ENCODE peak calls at places on chromosomes 12 and 14, in nine cellular contexts. P, V, D, X, C, A, M, U and B are unnamed samples.

GRCh38 chr14:77979666-77980351 is 179.9 kb downstream of the ADCK1 start:
- DNase-seq in D (no peak), A (no peak), V (no peak), C (peak), X (no peak), U (peak), P (no peak), M (peak), B (no peak)

GRCh38 chr12:4539167-4539870 is 629 bp downstream of the RAD51AP1 start:
- DNase-seq in M (no peak), U (no peak), C (no peak), V (no peak), X (no peak), A (no peak), P (no peak), D (no peak), B (no peak)

GRCh38 chr12:4107436-4107878 is 166.1 kb upstream of the CCND2 start:
- DNase-seq in A (peak), D (peak), C (no peak), V (no peak), X (no peak), U (peak), P (no peak), M (peak), B (no peak)

GRCh38 chr12:53496752-53497032 is 2.6 kb downstream of the MAP3K12 start:
- DNase-seq in X (no peak), A (no peak), D (no peak), C (no peak), U (no peak), M (no peak), V (no peak), P (no peak), B (no peak)

GRCh38 chr14:88277205-88277604 is 45.9 kb downstream of the KCNK10 start:
- DNase-seq in X (no peak), P (no peak), V (no peak), D (no peak), U (no peak), C (no peak), A (no peak), M (no peak), B (no peak)

GRCh38 chr12:66051361-66051760 is 79.2 kb downstream of the LLPH start:
- DNase-seq in U (peak), X (no peak), V (no peak), P (no peak), D (no peak), A (no peak), C (peak), M (no peak), B (no peak)

GRCh38 chr12:80565276-80565675 is 121.2 kb downstream of the PTPRQ start:
- DNase-seq in U (peak), X (no peak), M (no peak), A (peak), C (no peak), V (no peak), P (no peak), D (peak), B (no peak)

GRCh38 chr12:6532927-6533652 is 1.2 kb upstream of the GAPDH start:
- DNase-seq in U (peak), M (peak), C (no peak), X (no peak), D (peak), V (peak), P (peak), A (peak), B (peak)

GRCh38 chr14:44392984-44393383 is 114.1 kb downstream of the FSCB start:
- DNase-seq in C (no peak), U (no peak), D (no peak), A (no peak), V (no peak), M (no peak), P (no peak), X (no peak), B (no peak)

GRCh38 chr14:46048127-46048526 is 603.5 kb downstream of the RPL10L start:
- DNase-seq in P (no peak), U (peak), M (peak), C (peak), D (peak), X (no peak), V (no peak), A (no peak), B (no peak)

GRCh38 chr12:131559517-131560516 is 151.1 kb upstream of the SFSWAP start:
- DNase-seq in D (no peak), X (no peak), M (no peak), P (no peak), A (no peak), C (no peak), U (no peak), V (no peak), B (no peak)

GRCh38 chr14:51394804-51395203 is 154.8 kb downstream of the TMX1 start:
- DNase-seq in X (no peak), U (no peak), D (peak), M (no peak), V (no peak), P (no peak), A (no peak), C (no peak), B (no peak)

GRCh38 chr12:2897418-2897817 is 6.7 kb downstream of the TULP3 start:
- DNase-seq in X (no peak), U (no peak), D (no peak), C (no peak), P (no peak), M (no peak), A (no peak), V (no peak), B (no peak)

GRCh38 chr12:69765515-69765914 is 26.9 kb downstream of the RAB3IP start:
- DNase-seq in A (no peak), D (peak), V (no peak), P (no peak), U (no peak), C (no peak), X (no peak), M (no peak), B (no peak)

GRCh38 chr12:7666595-7666994 is 887 bp upstream of the APOBEC1 start:
- DNase-seq in M (no peak), D (no peak), P (no peak), C (no peak), A (no peak), X (no peak), V (no peak), U (no peak), B (no peak)

GRCh38 chr14:63543826-63544320 is 696 bp upstream of the PPP2R5E start:
- DNase-seq in M (no peak), V (no peak), U (no peak), D (peak), C (no peak), P (no peak), X (no peak), A (no peak), B (no peak)

GRCh38 chr12:66275040-66275439 is 27.3 kb upstream of the HELB start:
- DNase-seq in M (no peak), V (no peak), C (no peak), U (no peak), D (no peak), P (no peak), X (no peak), A (no peak), B (no peak)

GRCh38 chr12:6221146-6221545 is 20.9 kb downstream of the CD9 start:
- DNase-seq in P (no peak), U (no peak), V (peak), D (no peak), X (no peak), C (no peak), M (no peak), A (no peak), B (no peak)

GRCh38 chr12:47085815-47086252 is 6.1 kb upstream of the AMIGO2 start:
- DNase-seq in A (peak), P (no peak), V (no peak), C (peak), U (peak), D (peak), X (no peak), M (no peak), B (no peak)

GRCh38 chr12:122412851-122413433 is 9.5 kb downstream of the CLIP1 start:
- DNase-seq in P (no peak), C (no peak), M (no peak), V (no peak), X (no peak), A (no peak), U (no peak), D (no peak), B (no peak)

GRCh38 chr12:104573-105081 is 38.1 kb downstream of the IQSEC3 start:
- DNase-seq in D (no peak), U (no peak), P (no peak), C (no peak), M (no peak), V (peak), A (no peak), X (peak), B (no peak)

GRCh38 chr14:65371784-65372183 is 40.7 kb upstream of the FUT8 start:
- DNase-seq in C (no peak), V (no peak), P (no peak), A (no peak), U (no peak), X (no peak), D (no peak), M (no peak), B (no peak)

DNA sequence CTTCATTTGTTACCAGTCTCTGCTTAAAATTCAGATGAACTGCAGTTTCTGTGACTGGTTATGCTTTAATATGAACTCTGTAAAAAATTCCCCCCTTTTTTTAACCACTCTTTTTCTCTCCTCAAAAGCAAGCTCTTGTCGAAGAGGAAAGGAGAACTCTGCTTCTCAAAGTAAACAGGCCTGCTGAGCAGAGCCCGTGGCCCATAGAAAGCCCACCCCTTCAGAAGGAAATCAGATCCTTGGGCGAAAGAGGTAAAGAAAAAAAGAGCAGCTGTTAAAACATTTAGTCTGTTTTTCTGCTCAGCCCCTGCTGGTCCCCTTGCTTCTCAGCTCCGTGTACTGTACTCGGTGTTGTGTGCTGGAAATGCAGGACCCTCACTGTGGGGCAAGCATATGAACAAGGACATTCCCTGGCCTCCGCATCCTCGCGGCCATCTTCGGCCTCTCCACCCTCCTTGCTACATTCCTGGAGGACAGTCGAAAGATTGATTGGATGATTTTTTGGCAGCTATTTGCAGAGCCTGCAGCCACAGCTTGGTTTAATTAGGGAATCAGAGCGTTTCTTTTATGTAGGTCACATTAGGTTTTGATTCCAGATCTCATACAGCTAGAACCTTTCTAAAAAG is 164.6 kb upstream of the LRIG3 start:
- DNase-seq in V (no peak), D (no peak), C (peak), P (no peak), X (peak), A (no peak), M (no peak), U (peak), B (no peak)
- TF ChIP-seq CTCF in V (no peak), D (no peak), C (peak), P (no peak), X (no peak), A (no peak), M (no peak), U (peak), B (no peak)

DNA sequence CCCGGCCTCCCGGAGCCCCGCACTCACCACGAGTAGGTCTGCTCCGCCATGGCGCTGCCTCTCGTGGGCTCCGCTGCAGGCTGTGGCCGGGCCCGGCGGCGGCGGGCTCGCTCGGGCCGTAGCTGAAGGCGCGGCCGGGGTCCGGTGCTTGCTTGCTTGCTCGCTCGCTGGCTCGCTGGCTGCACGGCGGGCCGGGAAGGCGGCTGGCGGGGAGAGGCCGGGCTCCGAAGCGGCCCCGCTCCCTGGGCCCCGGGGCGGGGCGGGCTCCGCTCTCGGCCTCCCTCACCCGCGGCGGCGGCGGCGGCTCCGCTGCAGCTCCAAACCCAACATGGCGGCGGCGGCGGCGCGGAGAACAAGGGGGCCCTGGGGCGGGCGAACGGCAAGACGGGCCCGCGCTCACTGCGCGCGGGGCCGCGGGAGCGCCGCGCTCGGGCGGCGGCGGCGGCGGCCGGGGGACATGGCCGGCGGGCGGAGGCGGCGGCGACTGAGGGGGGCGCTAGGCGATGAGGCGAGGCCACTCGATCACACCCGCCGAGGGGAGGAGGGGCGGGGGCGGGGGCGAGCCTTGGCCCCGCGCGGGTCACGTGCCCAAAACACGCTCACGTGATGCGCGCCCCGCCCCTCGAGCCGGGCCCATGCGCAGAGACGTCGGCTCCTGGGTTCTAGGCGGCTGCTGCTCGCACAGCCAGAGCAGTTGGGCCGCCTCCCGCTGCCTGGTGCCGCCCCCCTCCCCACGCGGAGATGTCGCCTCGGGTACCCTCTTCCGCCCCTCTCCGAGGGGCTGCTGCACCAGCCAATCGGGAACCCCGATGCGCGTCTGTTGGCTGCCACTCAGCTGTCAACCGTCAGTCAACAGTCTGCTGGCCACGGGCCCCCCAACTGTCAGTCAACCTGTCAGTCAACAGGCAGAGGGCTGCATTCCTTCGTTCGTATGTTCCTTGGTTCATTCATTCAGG is at the start of gene SPPL3:
- DNase-seq in P (peak), X (peak), U (peak), A (peak), M (peak), D (peak), C (peak), V (peak), B (peak)
- TF ChIP-seq CTCF in P (no peak), X (no peak), U (no peak), A (no peak), M (no peak), D (no peak), C (no peak), V (no peak), B (no peak)

GRCh38 chr12:67415473-67415872 is 146.3 kb downstream of the CAND1 start:
- DNase-seq in X (no peak), U (peak), M (peak), D (peak), A (peak), V (no peak), C (no peak), P (no peak), B (no peak)
- TF ChIP-seq CTCF in X (no peak), U (peak), M (no peak), D (peak), A (peak), V (no peak), C (peak), P (no peak), B (peak)

DNA sequence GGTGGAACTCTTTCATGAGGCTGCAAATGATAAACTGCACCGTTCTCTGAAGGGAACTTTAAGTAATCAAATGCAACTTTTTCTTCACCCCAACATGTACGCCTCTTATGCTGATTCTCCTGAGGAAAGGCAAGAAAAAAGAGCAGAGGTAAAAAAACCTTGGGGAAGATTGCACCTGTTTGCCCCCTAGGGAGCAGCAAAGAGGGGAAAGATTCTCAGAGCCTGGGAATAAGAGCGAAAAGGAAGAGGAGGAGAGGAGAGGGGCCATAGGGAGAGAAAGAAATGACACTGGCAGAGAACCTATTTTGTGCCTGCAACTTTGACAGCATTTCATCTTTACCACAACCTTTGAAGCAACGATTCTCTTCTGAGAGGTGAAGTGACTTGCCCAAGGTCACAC is 254.6 kb downstream of the KSR2 start:
- DNase-seq in X (no peak), P (no peak), D (no peak), C (no peak), M (no peak), A (no peak), V (no peak), U (no peak), B (no peak)
- TF ChIP-seq CTCF in X (no peak), P (no peak), D (no peak), C (no peak), M (no peak), A (no peak), V (no peak), U (no peak), B (no peak)

DNA sequence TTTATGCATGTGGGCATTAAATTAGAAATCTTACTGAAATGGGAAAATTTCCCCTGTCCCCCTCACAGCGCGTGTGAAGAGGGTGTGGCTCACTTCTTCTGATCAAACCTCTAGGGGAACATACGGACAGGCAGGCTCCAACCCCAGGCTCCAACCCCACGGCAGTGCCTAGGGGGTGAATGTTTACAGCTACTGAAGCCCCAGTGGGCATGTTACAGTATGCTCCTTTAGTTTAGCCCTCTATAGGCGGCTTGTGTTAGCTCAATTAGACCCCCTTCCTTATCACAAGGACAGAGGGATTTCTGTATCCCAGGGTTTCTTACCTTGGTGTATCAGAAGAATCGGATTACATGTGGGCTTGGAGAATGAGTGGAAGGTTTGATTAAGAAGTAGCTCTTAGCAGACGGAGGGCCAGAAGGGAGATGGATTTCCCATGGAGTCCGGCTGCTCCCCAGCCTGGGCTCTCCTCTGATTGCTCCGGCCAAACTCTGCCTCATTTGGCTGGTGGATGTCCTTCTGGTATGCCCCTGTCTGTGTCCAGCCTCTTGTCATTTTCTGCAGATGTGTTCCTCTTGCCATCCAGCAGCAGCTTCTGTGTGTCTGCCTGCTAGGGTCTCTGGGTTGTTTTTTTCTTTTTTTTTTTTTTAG is 223.7 kb downstream of the TMTC2 start:
- DNase-seq in P (no peak), C (no peak), M (no peak), D (no peak), V (no peak), X (no peak), A (no peak), U (no peak), B (no peak)
- TF ChIP-seq CTCF in P (no peak), C (no peak), M (no peak), D (no peak), V (no peak), X (no peak), A (no peak), U (no peak), B (no peak)

DNA sequence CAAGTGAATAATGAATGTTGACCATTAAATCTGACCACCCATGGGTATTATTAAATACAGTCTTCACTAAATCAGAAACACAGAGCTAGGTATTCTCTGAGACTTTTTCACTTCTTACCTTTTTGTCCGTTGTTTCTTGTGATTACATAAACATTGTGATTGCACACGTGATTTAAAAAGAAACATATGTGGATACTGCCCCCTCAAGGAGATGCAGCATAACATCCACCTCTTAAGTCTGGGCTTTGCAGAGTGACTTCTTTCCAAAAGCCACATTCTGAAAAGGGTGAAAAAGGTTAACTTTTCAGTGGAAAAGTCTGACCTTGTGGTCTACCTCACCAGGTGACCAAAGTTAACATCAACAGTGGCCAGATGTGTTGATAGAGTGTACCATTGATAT is 185.5 kb upstream of the FAR2 start:
- DNase-seq in C (no peak), U (peak), X (no peak), P (no peak), D (peak), A (peak), V (no peak), M (no peak), B (no peak)
- TF ChIP-seq CTCF in C (peak), U (peak), X (no peak), P (no peak), D (peak), A (peak), V (no peak), M (peak), B (no peak)